ENCODE peak calls at places on chromosomes 13 and 19, in seven cellular contexts. One of them, this sample, is unnamed. For H3K4me1, the result is how much of the 10 kb centered on the place peaks cover.

GRCh38 chr13:113658836-113659235 is 838 bp upstream of the ATP4B start:
- DNase-seq in body of pancreas: no peak
- DNase-seq in tibial artery: no peak
- DNase-seq in astrocyte: no peak
- DNase-seq in cardiac muscle cell: no peak
- DNase-seq in tibial nerve: no peak
- DNase-seq in left ventricle myocardium inferior: peak
- DNase-seq in this sample: no peak

GRCh38 chr19:16829822-16830289 is 658 bp downstream of the SIN3B start:
- DNase-seq in body of pancreas: no peak
- DNase-seq in tibial artery: no peak
- DNase-seq in astrocyte: no peak
- DNase-seq in cardiac muscle cell: no peak
- DNase-seq in tibial nerve: no peak
- DNase-seq in left ventricle myocardium inferior: no peak
- DNase-seq in this sample: no peak

GRCh38 chr19:30160996-30161655 is 211.1 kb upstream of the ZNF536 start:
- DNase-seq in body of pancreas: no peak
- DNase-seq in tibial artery: no peak
- DNase-seq in astrocyte: no peak
- DNase-seq in cardiac muscle cell: no peak
- DNase-seq in tibial nerve: no peak
- DNase-seq in left ventricle myocardium inferior: no peak
- DNase-seq in this sample: no peak

GRCh38 chr13:42219870-42220269 is 52.1 kb upstream of the AKAP11 start:
- DNase-seq in body of pancreas: no peak
- DNase-seq in tibial artery: no peak
- DNase-seq in astrocyte: no peak
- DNase-seq in cardiac muscle cell: no peak
- DNase-seq in tibial nerve: no peak
- DNase-seq in left ventricle myocardium inferior: no peak
- DNase-seq in this sample: no peak

GRCh38 chr13:87057807-87058520 is 613.2 kb upstream of the SLITRK5 start:
- DNase-seq in body of pancreas: no peak
- DNase-seq in tibial artery: no peak
- DNase-seq in astrocyte: no peak
- DNase-seq in cardiac muscle cell: peak
- DNase-seq in tibial nerve: no peak
- DNase-seq in left ventricle myocardium inferior: no peak
- DNase-seq in this sample: no peak

GRCh38 chr13:31869582-31869981 is 130.3 kb downstream of the RXFP2 start:
- DNase-seq in body of pancreas: no peak
- DNase-seq in tibial artery: no peak
- DNase-seq in astrocyte: no peak
- DNase-seq in cardiac muscle cell: no peak
- DNase-seq in tibial nerve: no peak
- DNase-seq in left ventricle myocardium inferior: no peak
- DNase-seq in this sample: no peak

GRCh38 chr13:79621902-79622301 is 140.9 kb downstream of the NDFIP2 start:
- DNase-seq in body of pancreas: no peak
- DNase-seq in tibial artery: no peak
- DNase-seq in astrocyte: no peak
- DNase-seq in cardiac muscle cell: no peak
- DNase-seq in tibial nerve: no peak
- DNase-seq in left ventricle myocardium inferior: no peak
- DNase-seq in this sample: no peak

GRCh38 chr19:13234518-13234917 is 84.3 kb downstream of the IER2 start:
- DNase-seq in body of pancreas: peak
- DNase-seq in tibial artery: peak
- DNase-seq in astrocyte: no peak
- DNase-seq in cardiac muscle cell: peak
- DNase-seq in tibial nerve: peak
- DNase-seq in left ventricle myocardium inferior: peak
- DNase-seq in this sample: peak

GRCh38 chr13:47945738-47946137 is 55.3 kb downstream of the SUCLA2 start:
- DNase-seq in body of pancreas: no peak
- DNase-seq in tibial artery: no peak
- DNase-seq in astrocyte: peak
- DNase-seq in cardiac muscle cell: peak
- DNase-seq in tibial nerve: no peak
- DNase-seq in left ventricle myocardium inferior: no peak
- DNase-seq in this sample: no peak

GRCh38 chr13:109737606-109738005 is 48.8 kb downstream of the IRS2 start:
- DNase-seq in body of pancreas: no peak
- DNase-seq in tibial artery: no peak
- DNase-seq in astrocyte: peak
- DNase-seq in cardiac muscle cell: peak
- DNase-seq in tibial nerve: no peak
- DNase-seq in left ventricle myocardium inferior: no peak
- DNase-seq in this sample: no peak

GRCh38 chr13:32857689-32858088 is 158.5 kb upstream of the KL start:
- DNase-seq in body of pancreas: no peak
- DNase-seq in tibial artery: no peak
- DNase-seq in astrocyte: no peak
- DNase-seq in cardiac muscle cell: no peak
- DNase-seq in tibial nerve: no peak
- DNase-seq in left ventricle myocardium inferior: no peak
- DNase-seq in this sample: no peak

GRCh38 chr19:31633014-31633413 is 283.8 kb upstream of the TSHZ3 start:
- DNase-seq in body of pancreas: no peak
- DNase-seq in tibial artery: no peak
- DNase-seq in astrocyte: no peak
- DNase-seq in cardiac muscle cell: no peak
- DNase-seq in tibial nerve: no peak
- DNase-seq in left ventricle myocardium inferior: no peak
- DNase-seq in this sample: no peak

GRCh38 chr19:6761053-6761676 is 6.1 kb downstream of the SH2D3A start:
- DNase-seq in body of pancreas: no peak
- DNase-seq in tibial artery: no peak
- DNase-seq in astrocyte: no peak
- DNase-seq in cardiac muscle cell: no peak
- DNase-seq in tibial nerve: no peak
- DNase-seq in left ventricle myocardium inferior: no peak
- DNase-seq in this sample: peak

GRCh38 chr13:113820813-113821651 is 42.8 kb downstream of the GAS6 start:
- DNase-seq in body of pancreas: peak
- DNase-seq in tibial artery: peak
- DNase-seq in astrocyte: peak
- DNase-seq in cardiac muscle cell: peak
- DNase-seq in tibial nerve: peak
- DNase-seq in left ventricle myocardium inferior: peak
- DNase-seq in this sample: peak

GRCh38 chr13:77579971-77580370 is 44.5 kb downstream of the SCEL start:
- DNase-seq in body of pancreas: no peak
- DNase-seq in tibial artery: no peak
- DNase-seq in astrocyte: no peak
- DNase-seq in cardiac muscle cell: no peak
- DNase-seq in tibial nerve: no peak
- DNase-seq in left ventricle myocardium inferior: no peak
- DNase-seq in this sample: no peak

GRCh38 chr19:35075202-35076025 is 33.9 kb downstream of the HPN start:
- DNase-seq in body of pancreas: no peak
- DNase-seq in tibial artery: no peak
- DNase-seq in astrocyte: no peak
- DNase-seq in cardiac muscle cell: no peak
- DNase-seq in tibial nerve: no peak
- DNase-seq in left ventricle myocardium inferior: no peak
- DNase-seq in this sample: no peak

GRCh38 chr13:79404985-79405384 is 1.1 kb downstream of the RBM26 start:
- DNase-seq in body of pancreas: no peak
- DNase-seq in tibial artery: no peak
- DNase-seq in astrocyte: no peak
- DNase-seq in cardiac muscle cell: no peak
- DNase-seq in tibial nerve: no peak
- DNase-seq in left ventricle myocardium inferior: no peak
- DNase-seq in this sample: no peak

GRCh38 chr19:14526423-14526822 is 3.0 kb upstream of the TECR start:
- DNase-seq in body of pancreas: no peak
- DNase-seq in tibial artery: no peak
- DNase-seq in astrocyte: no peak
- DNase-seq in cardiac muscle cell: no peak
- DNase-seq in tibial nerve: no peak
- DNase-seq in left ventricle myocardium inferior: no peak
- DNase-seq in this sample: no peak

GRCh38 chr13:99548448-99548847 is 47.2 kb downstream of the TM9SF2 start:
- DNase-seq in body of pancreas: no peak
- DNase-seq in tibial artery: no peak
- DNase-seq in astrocyte: no peak
- DNase-seq in cardiac muscle cell: no peak
- DNase-seq in tibial nerve: no peak
- DNase-seq in left ventricle myocardium inferior: no peak
- DNase-seq in this sample: no peak

GRCh38 chr13:99540530-99540929 is 39.3 kb downstream of the TM9SF2 start:
- DNase-seq in body of pancreas: no peak
- DNase-seq in tibial artery: no peak
- DNase-seq in astrocyte: no peak
- DNase-seq in cardiac muscle cell: peak
- DNase-seq in tibial nerve: no peak
- DNase-seq in left ventricle myocardium inferior: no peak
- DNase-seq in this sample: no peak

GRCh38 chr13:99542788-99543406 is 41.6 kb downstream of the TM9SF2 start:
- DNase-seq in body of pancreas: no peak
- DNase-seq in tibial artery: no peak
- DNase-seq in astrocyte: no peak
- DNase-seq in cardiac muscle cell: no peak
- DNase-seq in tibial nerve: no peak
- DNase-seq in left ventricle myocardium inferior: no peak
- DNase-seq in this sample: no peak

GRCh38 chr13:99546878-99547277 is 45.6 kb downstream of the TM9SF2 start:
- DNase-seq in body of pancreas: no peak
- DNase-seq in tibial artery: no peak
- DNase-seq in astrocyte: no peak
- DNase-seq in cardiac muscle cell: no peak
- DNase-seq in tibial nerve: no peak
- DNase-seq in left ventricle myocardium inferior: no peak
- DNase-seq in this sample: no peak

GRCh38 chr13:99545979-99546378 is 44.7 kb downstream of the TM9SF2 start:
- DNase-seq in body of pancreas: no peak
- DNase-seq in tibial artery: no peak
- DNase-seq in astrocyte: no peak
- DNase-seq in cardiac muscle cell: no peak
- DNase-seq in tibial nerve: no peak
- DNase-seq in left ventricle myocardium inferior: no peak
- DNase-seq in this sample: no peak
- H3K4me1 ChIP-seq in body of pancreas: under half
- H3K4me1 ChIP-seq in tibial artery: under half
- H3K4me1 ChIP-seq in astrocyte: under half
- H3K4me1 ChIP-seq in cardiac muscle cell: under half
- H3K4me1 ChIP-seq in tibial nerve: under half
- H3K4me1 ChIP-seq in left ventricle myocardium inferior: under half
- H3K4me1 ChIP-seq in this sample: under half

DNA sequence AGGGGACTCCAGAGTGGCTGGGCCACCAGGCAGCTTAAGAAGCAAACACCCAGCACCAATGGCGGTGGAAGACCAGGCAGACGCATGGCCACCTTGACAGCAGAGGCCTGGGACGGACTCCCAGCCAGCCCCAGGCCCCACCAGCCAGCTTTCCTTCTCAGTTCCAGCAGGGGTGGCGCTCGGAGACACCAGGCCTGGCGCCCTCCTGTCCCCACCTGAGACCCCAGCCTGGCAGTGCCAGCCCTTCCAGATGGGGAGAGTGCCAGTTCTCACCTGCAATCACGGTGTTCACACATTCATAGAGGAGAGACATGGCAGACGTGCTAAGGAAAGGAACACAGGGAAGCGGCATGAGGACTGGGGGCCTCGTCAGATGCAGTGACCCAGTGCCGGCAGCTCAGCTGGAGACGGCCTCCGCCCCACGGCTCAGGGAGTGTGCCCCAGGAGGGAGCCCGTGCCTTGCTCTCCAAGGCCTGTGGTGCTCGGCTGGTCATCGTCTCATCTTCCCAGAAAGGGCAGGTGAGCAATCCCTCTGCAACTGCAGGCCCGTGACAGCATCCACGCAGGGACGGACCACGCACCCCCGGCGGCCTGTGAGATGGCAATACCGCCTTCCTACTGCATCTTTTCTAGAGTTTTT is 24.4 kb downstream of the AP3D1 start:
- DNase-seq in body of pancreas: no peak
- DNase-seq in tibial artery: no peak
- DNase-seq in astrocyte: no peak
- DNase-seq in cardiac muscle cell: no peak
- DNase-seq in tibial nerve: no peak
- DNase-seq in left ventricle myocardium inferior: no peak
- DNase-seq in this sample: no peak
- H3K27ac ChIP-seq in body of pancreas: no peak
- H3K27ac ChIP-seq in tibial artery: no peak
- H3K27ac ChIP-seq in astrocyte: no peak
- H3K27ac ChIP-seq in cardiac muscle cell: no peak
- H3K27ac ChIP-seq in tibial nerve: no peak
- H3K27ac ChIP-seq in left ventricle myocardium inferior: peak
- H3K27ac ChIP-seq in this sample: no peak

DNA sequence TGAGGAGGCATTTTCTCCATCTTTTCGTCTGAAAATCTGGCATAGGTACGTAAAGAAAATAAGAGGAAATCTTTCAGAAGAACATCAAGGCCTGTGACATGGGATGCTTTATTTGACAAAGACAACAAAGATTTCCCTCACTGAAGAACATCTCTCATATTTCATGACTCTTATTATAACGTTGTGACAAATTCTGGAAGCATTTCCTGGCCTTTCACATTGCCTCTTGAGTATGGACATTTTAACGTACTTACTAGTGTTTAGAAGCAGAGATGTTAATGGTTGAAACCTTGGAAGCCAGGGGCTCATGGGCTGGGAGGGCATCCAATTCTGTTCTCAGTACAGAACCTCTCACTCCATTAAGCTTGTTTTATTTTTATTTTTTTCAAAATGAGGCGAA is 210.8 kb downstream of the DCT start:
- DNase-seq in body of pancreas: no peak
- DNase-seq in tibial artery: no peak
- DNase-seq in astrocyte: peak
- DNase-seq in cardiac muscle cell: no peak
- DNase-seq in tibial nerve: no peak
- DNase-seq in left ventricle myocardium inferior: no peak
- DNase-seq in this sample: no peak
- TF ChIP-seq CTCF in body of pancreas: no peak
- TF ChIP-seq CTCF in tibial artery: no peak
- TF ChIP-seq CTCF in astrocyte: no peak
- TF ChIP-seq CTCF in cardiac muscle cell: no peak
- TF ChIP-seq CTCF in tibial nerve: no peak
- TF ChIP-seq CTCF in left ventricle myocardium inferior: no peak
- TF ChIP-seq CTCF in this sample: no peak

GRCh38 chr19:1166872-1167573 is 7.0 kb downstream of the SBNO2 start:
- DNase-seq in body of pancreas: peak
- DNase-seq in tibial artery: no peak
- DNase-seq in astrocyte: no peak
- DNase-seq in cardiac muscle cell: no peak
- DNase-seq in tibial nerve: no peak
- DNase-seq in left ventricle myocardium inferior: no peak
- DNase-seq in this sample: peak
- H3K4me1 ChIP-seq in body of pancreas: half or more
- H3K4me1 ChIP-seq in tibial artery: half or more
- H3K4me1 ChIP-seq in astrocyte: under half
- H3K4me1 ChIP-seq in cardiac muscle cell: under half
- H3K4me1 ChIP-seq in tibial nerve: under half
- H3K4me1 ChIP-seq in left ventricle myocardium inferior: under half
- H3K4me1 ChIP-seq in this sample: half or more

GRCh38 chr19:11338164-11338563 is 1.3 kb downstream of the RAB3D start:
- DNase-seq in body of pancreas: no peak
- DNase-seq in tibial artery: no peak
- DNase-seq in astrocyte: no peak
- DNase-seq in cardiac muscle cell: no peak
- DNase-seq in tibial nerve: no peak
- DNase-seq in left ventricle myocardium inferior: no peak
- DNase-seq in this sample: no peak
- H3K27ac ChIP-seq in body of pancreas: peak
- H3K27ac ChIP-seq in tibial artery: peak
- H3K27ac ChIP-seq in astrocyte: no peak
- H3K27ac ChIP-seq in cardiac muscle cell: no peak
- H3K27ac ChIP-seq in tibial nerve: no peak
- H3K27ac ChIP-seq in left ventricle myocardium inferior: peak
- H3K27ac ChIP-seq in this sample: no peak